ENCODE peak calls at places on chromosomes 11 and 22, in nine cellular contexts. J is posterior vena cava, P is body of pancreas, X is EH, T is DMS153, F is GM18507, Y is Daoy, E is AG20443, A is AG10803. K is an unnamed sample.

GRCh38 chr11:8250981-8251620 is 12.6 kb downstream of the LMO1 start:
- DNase-seq in F (no peak), E (no peak), Y (no peak), J (peak; percentile 65), A (no peak), X (no peak), P (no peak), T (no peak), K (no peak)

GRCh38 chr11:32792948-32793475 is 1.4 kb downstream of the CCDC73 start:
- DNase-seq in P (peak; percentile 79), J (no peak), E (peak; percentile 47), T (peak; percentile 40), Y (peak; percentile 37), X (peak; percentile 47), A (peak; percentile 21), F (peak; percentile 26), K (peak; percentile 56)

GRCh38 chr11:44138286-44138685 is 42.8 kb downstream of the EXT2 start:
- DNase-seq in J (no peak), X (peak; percentile 64), A (no peak), P (no peak), E (no peak), F (no peak), T (no peak), Y (no peak), K (no peak)

GRCh38 chr11:63639195-63639832 is 25.1 kb upstream of the PLAAT3 start:
- DNase-seq in F (no peak), E (peak; percentile 41), X (peak; percentile 34), T (no peak), A (peak; percentile 64), Y (no peak), J (no peak), P (no peak), K (no peak)

GRCh38 chr22:48757581-48757980 is 1070.1 kb downstream of the BRD1 start:
- DNase-seq in A (no peak), T (no peak), J (peak; percentile 75), X (no peak), E (no peak), F (no peak), P (no peak), Y (no peak), K (no peak)

GRCh38 chr22:45882881-45883810 is 93.8 kb downstream of the WNT7B start:
- DNase-seq in A (no peak), P (peak; percentile 4), E (no peak), F (no peak), T (no peak), Y (no peak), X (no peak), J (peak; percentile 68), K (no peak)

GRCh38 chr22:29116397-29117123 is 43.7 kb downstream of the KREMEN1 start:
- DNase-seq in T (no peak), F (no peak), P (no peak), A (no peak), X (no peak), Y (no peak), E (no peak), J (no peak), K (no peak)

GRCh38 chr22:50292643-50293440 is 14.6 kb downstream of the PLXNB2 start:
- DNase-seq in P (no peak), F (no peak), E (no peak), A (no peak), Y (peak; percentile 38), T (no peak), J (no peak), X (no peak), K (no peak)

GRCh38 chr11:113722221-113722620 is 16.1 kb upstream of the TMPRSS5 start:
- DNase-seq in A (no peak), J (no peak), F (no peak), X (no peak), E (no peak), Y (no peak), T (no peak), P (no peak), K (no peak)

GRCh38 chr11:68470304-68470811 is 9.8 kb downstream of the PPP6R3 start:
- DNase-seq in J (no peak), P (no peak), T (no peak), F (no peak), X (no peak), A (no peak), Y (no peak), E (no peak), K (no peak)

GRCh38 chr11:67321313-67321871 is 18.1 kb downstream of the SSH3 start:
- DNase-seq in A (no peak), F (no peak), J (peak; percentile 40), Y (no peak), E (no peak), T (no peak), P (no peak), X (no peak), K (no peak)

GRCh38 chr22:33896801-33897620 is 23.3 kb downstream of the LARGE1 start:
- DNase-seq in E (peak; percentile 27), F (no peak), P (peak; percentile 15), J (no peak), T (no peak), Y (peak; percentile 63), X (peak; percentile 1), A (no peak), K (peak; percentile 46)

GRCh38 chr11:31412946-31413345 is 43.3 kb downstream of the DNAJC24 start:
- DNase-seq in T (no peak), J (no peak), X (peak; percentile 76), F (no peak), P (no peak), Y (peak; percentile 5), E (peak; percentile 15), A (peak; percentile 62), K (no peak)

GRCh38 chr11:104291646-104292045 is 127.7 kb upstream of the PDGFD start:
- DNase-seq in X (no peak), E (no peak), T (no peak), J (no peak), Y (no peak), A (no peak), P (no peak), F (no peak), K (no peak)

GRCh38 chr11:69252494-69252845 is 41.5 kb upstream of the MYEOV start:
- DNase-seq in J (no peak), Y (no peak), X (no peak), T (no peak), A (peak; percentile 42), F (no peak), P (no peak), E (peak; percentile 47), K (no peak)